ENCODE peak calls at places on chromosomes 5 and 9, in five cellular contexts. C is ovary, X is sigmoid colon, I is stomach, E is K562. A is an unnamed sample.
A peak's percentile ranks its signal among the peaks of the same experiment; 100 is the strongest.

GRCh38 chr9:88658311-88658822 is 123.4 kb downstream of the NXNL2 start:
- DNase-seq in C (no peak), X (peak; percentile 72), I (no peak), E (no peak), A (no peak)

GRCh38 chr9:92590386-92590785 is 54.6 kb upstream of the ECM2 start:
- DNase-seq in C (peak; percentile 59), X (peak; percentile 91), I (no peak), E (no peak), A (peak; percentile 53)

GRCh38 chr5:37810311-37810710 is 29.5 kb downstream of the GDNF start:
- DNase-seq in C (no peak), X (no peak), I (no peak), E (no peak), A (no peak)

GRCh38 chr9:93022066-93022465 is 36.4 kb upstream of the SUSD3 start:
- DNase-seq in C (no peak), X (no peak), I (no peak), E (no peak), A (no peak)

GRCh38 chr9:116592926-116593325 is 94.2 kb upstream of the TRIM32 start:
- DNase-seq in C (no peak), X (no peak), I (no peak), E (no peak), A (no peak)

GRCh38 chr9:37910271-37910670 is 6.3 kb upstream of the SLC25A51 start:
- DNase-seq in C (no peak), X (peak; percentile 21), I (no peak), E (no peak), A (no peak)

GRCh38 chr5:158409507-158409906 is 550.6 kb upstream of the CLINT1 start:
- DNase-seq in C (no peak), X (no peak), I (no peak), E (no peak), A (no peak)

GRCh38 chr9:88532320-88532719 is 2.7 kb upstream of the NXNL2 start:
- DNase-seq in C (peak; percentile 45), X (no peak), I (no peak), E (no peak), A (no peak)

GRCh38 chr9:94824913-94825619 is 98.6 kb downstream of the AOPEP start:
- DNase-seq in C (no peak), X (no peak), I (no peak), E (no peak), A (no peak)

GRCh38 chr5:74056789-74057164 is 430.8 kb downstream of the ARHGEF28 start:
- DNase-seq in C (no peak), X (no peak), I (peak; percentile 60), E (no peak), A (peak; percentile 36)

GRCh38 chr9:123686131-123686848 is 243.6 kb downstream of the DENND1A start:
- DNase-seq in C (no peak), X (no peak), I (no peak), E (no peak), A (peak; percentile 71)

GRCh38 chr5:154478224-154478565 is at the start of gene HAND1:
- DNase-seq in C (peak; percentile 32), X (peak; percentile 98), I (peak; percentile 40), E (peak; percentile 57), A (peak; percentile 75)

GRCh38 chr5:1726956-1727355 is 72.7 kb downstream of the MRPL36 start:
- DNase-seq in C (no peak), X (peak; percentile 38), I (peak; percentile 23), E (no peak), A (no peak)

GRCh38 chr5:178940569-178941360 is at the start of gene ZNF454:
- DNase-seq in C (peak; percentile 96), X (peak; percentile 97), I (peak; percentile 78), E (no peak), A (peak; percentile 82)

GRCh38 chr5:143220748-143221211 is 182.7 kb downstream of the NR3C1 start:
- DNase-seq in C (no peak), X (no peak), I (no peak), E (no peak), A (no peak)
- TF ChIP-seq EP300 in C (no peak), X (no peak), I (no peak), E (no peak), A (no peak)

GRCh38 chr5:318341-318897 is 3.1 kb upstream of the AHRR start:
- DNase-seq in C (no peak), X (no peak), I (no peak), E (no peak), A (no peak)
- TF ChIP-seq EP300 in C (no peak), X (no peak), I (no peak), E (no peak), A (no peak)

GRCh38 chr9:74949859-74950258 is 2.9 kb downstream of the C9orf40 start:
- DNase-seq in C (no peak), X (no peak), I (no peak), E (no peak), A (no peak)
- TF ChIP-seq EP300 in C (no peak), X (no peak), I (no peak), E (no peak), A (no peak)

GRCh38 chr5:96924016-96924443 is 11.8 kb upstream of the LNPEP start:
- DNase-seq in C (no peak), X (no peak), I (no peak), E (no peak), A (no peak)
- TF ChIP-seq EP300 in C (no peak), X (no peak), I (no peak), E (no peak), A (no peak)

DNA sequence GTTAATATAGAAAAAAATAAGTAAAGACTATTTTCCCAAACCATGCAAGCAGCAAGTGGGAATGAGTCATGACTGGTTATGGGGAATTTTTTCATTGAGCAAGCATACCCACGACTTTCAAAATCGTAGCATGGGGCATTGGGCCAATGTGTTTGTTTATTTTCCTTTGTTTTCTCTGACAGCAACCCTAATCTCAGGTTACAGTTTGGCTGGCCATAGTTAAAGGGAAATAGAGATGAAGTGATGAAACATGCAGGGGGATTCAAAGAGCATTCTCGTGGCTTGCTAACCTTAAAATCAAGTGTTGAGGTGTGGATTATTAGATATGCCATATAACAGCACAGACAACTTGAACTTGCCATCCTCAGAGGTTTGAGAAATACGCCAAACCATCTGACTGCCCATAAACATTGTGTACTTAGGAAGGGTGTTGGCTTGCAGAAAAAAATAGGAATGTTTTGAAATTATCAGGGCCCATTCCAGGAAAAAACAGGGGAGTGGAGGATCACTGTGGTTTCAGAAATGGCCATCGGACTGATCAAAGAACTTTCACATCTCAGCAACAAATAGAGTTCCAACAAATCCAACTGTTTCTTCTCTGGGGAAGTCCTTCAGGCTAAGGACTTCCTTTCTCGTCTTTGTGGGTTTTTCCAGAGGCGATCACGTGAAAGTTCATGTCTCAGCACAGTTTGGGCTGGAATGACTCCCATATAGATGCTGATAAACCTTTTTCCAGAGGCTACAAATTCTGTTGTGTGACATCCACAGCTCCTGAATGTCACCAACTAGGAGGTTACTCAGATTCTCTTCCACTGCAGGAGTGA is 259.1 kb downstream of the SYK start:
- DNase-seq in C (no peak), X (peak; percentile 79), I (peak; percentile 55), E (no peak), A (peak; percentile 28)
- TF ChIP-seq EP300 in C (no peak), X (peak; percentile 33), I (no peak), E (no peak), A (no peak)

GRCh38 chr5:125377151-125377550 is 630.7 kb upstream of the ZNF608 start:
- DNase-seq in C (no peak), X (no peak), I (no peak), E (no peak), A (no peak)

GRCh38 chr5:125370486-125370885 is 624.0 kb upstream of the ZNF608 start:
- DNase-seq in C (no peak), X (no peak), I (no peak), E (no peak), A (no peak)

GRCh38 chr5:125376059-125376641 is 629.7 kb upstream of the ZNF608 start:
- DNase-seq in C (no peak), X (no peak), I (no peak), E (no peak), A (no peak)

GRCh38 chr5:125375143-125375542 is 628.7 kb upstream of the ZNF608 start:
- DNase-seq in C (no peak), X (no peak), I (no peak), E (no peak), A (no peak)

DNA sequence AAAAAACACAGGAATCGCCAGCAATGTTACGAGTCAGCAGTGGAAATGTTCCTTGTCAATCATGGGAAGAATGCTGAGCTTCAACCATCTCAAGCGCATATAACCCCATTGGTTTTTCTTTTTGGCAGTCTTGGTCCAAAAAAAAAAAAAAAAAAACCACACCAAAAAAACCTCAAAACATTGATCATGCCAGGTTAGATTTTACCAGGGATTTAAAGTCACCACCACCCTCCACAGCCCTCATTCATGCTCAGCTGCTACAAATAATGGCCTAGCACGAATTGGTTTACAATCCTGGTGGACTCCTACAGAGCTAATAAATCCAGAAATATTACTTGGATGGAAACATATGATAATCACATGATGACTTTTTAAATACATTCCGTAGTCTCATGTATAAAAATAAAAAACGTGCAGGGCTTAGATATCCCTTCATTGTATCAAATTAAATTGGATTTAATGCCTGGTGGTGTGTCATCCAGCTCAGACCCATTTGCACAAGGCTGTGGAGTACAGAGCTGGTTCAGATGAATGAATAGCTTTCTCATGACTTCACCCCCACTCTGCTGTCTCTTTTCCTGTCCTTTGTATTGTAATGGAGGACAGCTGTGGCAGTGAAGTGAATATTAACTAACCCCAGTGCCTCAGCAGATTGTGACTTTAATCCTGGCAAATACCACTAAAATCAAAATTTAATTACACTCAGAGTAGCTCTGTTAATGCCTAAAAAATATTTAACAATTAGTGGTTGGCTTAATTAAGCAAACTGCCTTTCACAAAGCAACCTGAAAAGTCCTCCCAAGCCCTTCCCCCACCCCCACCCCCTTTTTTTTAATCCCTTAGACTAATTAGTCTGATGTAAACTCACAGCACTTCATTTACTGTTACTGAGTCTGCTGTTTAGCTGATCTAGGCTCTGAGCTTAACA is 626.5 kb upstream of the ZNF608 start:
- DNase-seq in C (no peak), X (no peak), I (no peak), E (no peak), A (no peak)
- TF ChIP-seq EP300 in C (no peak), X (no peak), I (no peak), E (no peak), A (no peak)

GRCh38 chr5:25362799-25363198 is 718.0 kb upstream of the CDH10 start:
- DNase-seq in C (no peak), X (no peak), I (no peak), E (no peak), A (no peak)
- TF ChIP-seq EP300 in C (no peak), X (no peak), I (no peak), E (no peak), A (no peak)

GRCh38 chr5:150306775-150307174 is 4.1 kb upstream of the ARSI start:
- DNase-seq in C (no peak), X (no peak), I (no peak), E (no peak), A (no peak)
- TF ChIP-seq EP300 in C (no peak), X (no peak), I (no peak), E (no peak), A (no peak)

GRCh38 chr9:107275530-107275929 is 7.5 kb upstream of the RAD23B start:
- DNase-seq in C (no peak), X (no peak), I (no peak), E (no peak), A (no peak)

GRCh38 chr9:107274953-107275422 is 8.1 kb upstream of the RAD23B start:
- DNase-seq in C (no peak), X (no peak), I (no peak), E (no peak), A (no peak)

GRCh38 chr9:107273634-107274033 is 9.4 kb upstream of the RAD23B start:
- DNase-seq in C (no peak), X (no peak), I (no peak), E (no peak), A (no peak)

GRCh38 chr9:107276966-107277710 is 5.9 kb upstream of the RAD23B start:
- DNase-seq in C (no peak), X (no peak), I (no peak), E (no peak), A (no peak)

GRCh38 chr9:107274096-107274495 is 9.0 kb upstream of the RAD23B start:
- DNase-seq in C (no peak), X (no peak), I (no peak), E (peak; percentile 39), A (no peak)
- TF ChIP-seq EP300 in C (no peak), X (no peak), I (no peak), E (peak; percentile 68), A (no peak)

A was measured in transverse colon.